ENCODE peak calls at places on chromosomes 1 and 21, in seven cellular contexts. C is IMR-90, D is neuronal stem cell, V is mesenchymal stem cell, W is mesendoderm, U is H1, H is trophoblast cell. L is an unnamed sample. For H3K4me1, the result is how much of the 10 kb centered on the place peaks cover.

GRCh38 chr21:33019885-33020557 is 5.7 kb upstream of the OLIG2 start:
- DNase-seq in C (no peak), H (no peak), D (no peak), U (peak), V (no peak), W (no peak), L (peak)

GRCh38 chr1:8604041-8604942 is 213.1 kb downstream of the RERE start:
- DNase-seq in C (no peak), U (no peak), H (no peak), D (no peak), W (no peak), V (peak), L (no peak)

GRCh38 chr21:45255381-45256020 is 32.2 kb downstream of the POFUT2 start:
- DNase-seq in V (no peak), U (peak), D (no peak), H (no peak), W (no peak), C (no peak), L (peak)

GRCh38 chr1:81729239-81729638 is 71.5 kb upstream of the ADGRL2 start:
- DNase-seq in H (no peak), C (no peak), U (no peak), V (no peak), W (no peak), D (no peak), L (no peak)

GRCh38 chr1:151710187-151710586 is 6.4 kb downstream of the CELF3 start:
- DNase-seq in W (peak), D (peak), C (peak), V (peak), U (peak), H (no peak), L (peak)

GRCh38 chr1:219582310-219582709 is 30.6 kb downstream of the ZC3H11B start:
- DNase-seq in W (no peak), H (no peak), C (peak), V (peak), U (no peak), D (no peak), L (no peak)

GRCh38 chr1:100246738-100247137 is 2.9 kb downstream of the DBT start:
- DNase-seq in H (peak), C (no peak), D (no peak), U (no peak), W (peak), V (no peak), L (no peak)

GRCh38 chr1:226708342-226708780 is 30.7 kb downstream of the ITPKB start:
- DNase-seq in W (no peak), D (no peak), C (peak), H (no peak), U (no peak), V (peak), L (no peak)

GRCh38 chr1:191641420-191642215 is 516.6 kb upstream of the RGS18 start:
- DNase-seq in W (no peak), D (no peak), V (no peak), H (no peak), C (peak), U (no peak), L (no peak)

GRCh38 chr1:30706528-30706927 is 16.9 kb downstream of the MATN1 start:
- DNase-seq in H (no peak), W (no peak), C (peak), V (peak), U (no peak), D (no peak), L (no peak)

GRCh38 chr1:39919545-39919944 is 17.8 kb upstream of the MYCL start:
- DNase-seq in V (peak), C (peak), D (peak), H (peak), U (peak), W (peak), L (peak)

GRCh38 chr1:232704694-232705680 is 75.1 kb upstream of the SIPA1L2 start:
- DNase-seq in H (peak), V (peak), W (peak), U (no peak), D (no peak), C (peak), L (no peak)

GRCh38 chr1:219466766-219467165 is 146.1 kb downstream of the ZC3H11B start:
- DNase-seq in D (no peak), W (no peak), V (no peak), U (no peak), H (no peak), C (no peak), L (no peak)

GRCh38 chr1:50209749-50210148 is 101.0 kb downstream of the ELAVL4 start:
- DNase-seq in D (no peak), V (no peak), U (no peak), W (no peak), H (no peak), C (no peak), L (no peak)

GRCh38 chr1:180358649-180359048 is 128.6 kb downstream of the LHX4 start:
- DNase-seq in C (peak), V (peak), H (no peak), D (no peak), U (no peak), W (no peak), L (no peak)

GRCh38 chr1:82090104-82090503 is 289.4 kb downstream of the ADGRL2 start:
- DNase-seq in U (no peak), H (no peak), V (peak), C (no peak), D (no peak), W (no peak), L (no peak)

GRCh38 chr1:29324771-29325351 is 88.5 kb downstream of the PTPRU start:
- DNase-seq in H (no peak), U (peak), W (peak), D (peak), V (no peak), C (no peak), L (peak)

GRCh38 chr21:25508364-25508763 is 98.9 kb downstream of the MRPL39 start:
- DNase-seq in H (no peak), D (no peak), U (no peak), C (peak), V (no peak), W (peak), L (no peak)

GRCh38 chr1:236823559-236823958 is 28.5 kb downstream of the MTR start:
- DNase-seq in U (no peak), H (no peak), D (no peak), C (no peak), W (no peak), V (no peak), L (no peak)

GRCh38 chr1:25746299-25747045 is 53.5 kb upstream of the SELENON start:
- DNase-seq in V (no peak), U (no peak), C (no peak), D (no peak), W (no peak), H (no peak), L (no peak)

GRCh38 chr1:17531682-17532487 is 7.6 kb upstream of the ARHGEF10L start:
- DNase-seq in V (no peak), W (no peak), U (no peak), H (no peak), D (no peak), C (no peak), L (no peak)

GRCh38 chr1:221444346-221444745 is 297.5 kb downstream of the DUSP10 start:
- DNase-seq in D (no peak), C (no peak), H (no peak), U (no peak), W (no peak), V (no peak), L (no peak)

GRCh38 chr1:48572632-48573258 is 100.7 kb upstream of the SPATA6 start:
- DNase-seq in W (peak), U (peak), V (peak), H (peak), D (peak), C (peak), L (peak)

GRCh38 chr1:86487131-86487804 is 18.5 kb downstream of the CLCA1 start:
- DNase-seq in W (no peak), V (peak), U (no peak), D (no peak), C (peak), H (no peak), L (no peak)

GRCh38 chr1:208031932-208032320 is 121.0 kb upstream of the CD34 start:
- DNase-seq in D (no peak), V (no peak), C (no peak), U (no peak), H (peak), W (no peak), L (no peak)

GRCh38 chr1:208030320-208031091 is 119.6 kb upstream of the CD34 start:
- DNase-seq in D (no peak), C (peak), H (no peak), W (no peak), U (no peak), V (no peak), L (no peak)

GRCh38 chr1:208031316-208031931 is 120.5 kb upstream of the CD34 start:
- DNase-seq in W (no peak), V (no peak), C (no peak), U (no peak), D (no peak), H (no peak), L (no peak)

GRCh38 chr1:208034135-208034534 is 123.2 kb upstream of the CD34 start:
- DNase-seq in H (no peak), U (no peak), V (no peak), C (no peak), W (no peak), D (no peak), L (no peak)

DNA sequence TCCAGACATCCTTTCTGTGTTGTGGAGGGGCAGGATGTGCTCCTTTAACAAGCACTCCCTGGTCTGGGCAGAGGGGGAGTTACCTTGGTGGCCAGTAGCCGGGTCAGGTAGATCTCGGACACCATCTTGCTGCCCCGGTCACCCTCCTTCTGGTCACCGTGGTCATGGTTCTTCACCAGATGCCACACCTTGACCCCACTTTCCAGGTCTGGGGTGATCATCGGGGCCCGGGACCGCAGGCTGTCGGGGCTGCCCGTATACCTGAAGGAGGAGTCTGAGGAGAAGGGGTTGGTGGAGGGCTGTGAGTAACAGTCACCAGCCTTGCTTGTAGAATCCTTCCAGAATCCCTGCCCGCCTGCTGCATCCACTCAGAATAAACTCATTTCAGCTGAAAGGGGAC is 122.3 kb upstream of the CD34 start:
- DNase-seq in D (no peak), U (no peak), H (no peak), V (no peak), W (no peak), C (no peak), L (no peak)
- H2BK5ac ChIP-seq in D (no peak), U (no peak), H (no peak), V (no peak), W (no peak), C (no peak), L (no peak)

DNA sequence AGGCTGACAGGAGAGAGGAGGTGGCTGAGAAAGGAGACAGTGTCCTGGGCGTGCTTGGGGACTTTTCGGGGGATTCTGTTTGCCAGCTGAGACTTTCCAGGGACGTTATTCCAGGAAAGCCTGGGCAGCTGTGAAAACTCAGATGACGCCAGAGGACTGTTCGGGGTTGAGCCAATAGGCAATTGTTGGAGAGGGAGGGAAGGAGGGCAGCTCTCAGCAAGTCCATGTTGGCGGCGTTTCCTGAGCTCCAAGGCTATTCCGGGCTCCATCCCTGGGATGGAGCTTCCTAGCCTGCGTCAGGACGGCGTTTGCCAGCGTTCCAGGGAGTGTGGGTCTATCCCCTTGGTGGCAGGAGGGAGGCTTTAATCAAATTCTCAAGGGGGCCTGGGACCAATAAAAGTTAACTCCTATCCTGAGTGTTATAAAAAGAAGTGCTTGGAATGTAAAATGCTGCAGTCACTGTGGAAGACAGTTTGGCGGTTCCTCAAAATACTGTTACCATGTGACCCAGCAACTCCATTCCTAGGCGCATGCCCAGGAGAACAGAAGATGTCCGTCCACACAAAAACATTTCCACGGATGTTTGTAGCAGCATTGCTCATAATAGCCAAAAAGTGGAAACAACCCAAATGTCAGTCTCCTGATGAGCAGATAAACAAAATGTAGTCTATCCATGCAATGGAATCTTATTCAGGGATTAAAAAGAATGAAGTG is 15.2 kb downstream of the SLC27A3 start:
- DNase-seq in C (peak), W (no peak), D (no peak), H (peak), U (no peak), V (peak), L (no peak)
- H2AK5ac ChIP-seq in C (peak), W (no peak), D (no peak), H (no peak), U (no peak), V (no peak), L (no peak)

DNA sequence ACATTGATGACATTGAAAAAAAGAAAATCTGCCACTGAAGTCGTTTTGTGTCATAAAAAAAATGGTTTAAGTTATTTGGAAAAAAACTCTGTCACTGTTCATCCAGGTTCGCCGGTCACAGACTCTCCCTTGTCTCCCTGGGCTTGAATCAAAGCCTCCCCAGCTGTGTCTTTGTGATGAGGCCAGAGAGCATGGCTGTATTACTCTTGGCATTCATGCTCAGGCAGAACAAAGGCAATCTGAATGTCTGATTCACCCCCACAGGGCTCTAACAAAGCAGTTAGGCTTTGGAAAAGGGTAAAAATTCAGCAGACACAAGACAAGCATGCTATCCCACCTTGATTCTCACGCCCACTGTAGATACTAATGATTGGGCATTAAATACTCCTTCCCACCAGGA is 304.3 kb upstream of the PLD5 start:
- DNase-seq in W (no peak), V (no peak), U (no peak), C (no peak), D (peak), H (no peak), L (peak)
- H3K4me1 ChIP-seq in W (under half), V (under half), U (under half), C (under half), D (under half), H (under half), L (under half)

GRCh38 chr1:21368514-21369289 is 71.2 kb upstream of the NBPF3 start:
- DNase-seq in H (peak), D (peak), U (peak), V (peak), W (peak), C (peak), L (peak)

GRCh38 chr1:21369905-21370304 is 70.0 kb upstream of the NBPF3 start:
- DNase-seq in V (no peak), U (no peak), D (no peak), C (no peak), H (no peak), W (no peak), L (no peak)

DNA sequence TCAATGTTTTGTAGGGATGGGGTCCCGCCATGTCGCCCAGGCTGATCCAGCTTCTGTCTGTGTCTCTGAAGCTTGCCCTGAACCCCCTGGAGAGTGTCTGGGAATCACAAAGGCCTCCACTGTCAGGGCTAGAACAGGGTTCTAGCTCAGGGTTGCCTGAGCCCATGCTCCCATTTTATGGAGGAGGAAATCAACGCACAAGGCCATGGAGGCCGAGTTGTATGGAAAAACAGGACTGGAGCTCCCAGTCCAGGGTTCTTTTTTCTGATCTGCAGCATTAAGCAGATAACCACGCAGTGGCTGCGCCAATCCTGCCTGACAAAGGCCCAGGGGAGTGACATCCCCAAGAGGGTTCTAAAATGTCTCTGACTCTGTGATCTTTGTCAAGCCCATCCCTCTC is 67.6 kb upstream of the NBPF3 start:
- DNase-seq in W (no peak), D (no peak), V (no peak), H (no peak), U (no peak), C (no peak), L (no peak)
- H2BK5ac ChIP-seq in W (no peak), D (no peak), V (no peak), H (no peak), U (no peak), C (no peak), L (no peak)

GRCh38 chr1:204398197-204399125 is 13.2 kb downstream of the PPP1R15B start:
- DNase-seq in D (peak), U (peak), H (peak), V (peak), C (peak), W (peak), L (peak)
- H2AK5ac ChIP-seq in D (no peak), U (no peak), H (no peak), V (no peak), C (no peak), W (no peak), L (no peak)

GRCh38 chr1:27589441-27589840 is 14.5 kb downstream of the AHDC1 start:
- DNase-seq in C (no peak), V (no peak), W (no peak), D (no peak), H (no peak), U (no peak), L (no peak)

GRCh38 chr1:27591622-27592021 is 12.3 kb downstream of the AHDC1 start:
- DNase-seq in H (no peak), U (no peak), V (no peak), D (no peak), W (no peak), C (peak), L (no peak)

GRCh38 chr1:27590917-27591508 is 12.9 kb downstream of the AHDC1 start:
- DNase-seq in H (no peak), C (no peak), V (no peak), U (no peak), W (no peak), D (no peak), L (no peak)

GRCh38 chr1:27588256-27589232 is 15.4 kb downstream of the AHDC1 start:
- DNase-seq in U (no peak), H (no peak), W (no peak), V (peak), D (no peak), C (peak), L (no peak)

DNA sequence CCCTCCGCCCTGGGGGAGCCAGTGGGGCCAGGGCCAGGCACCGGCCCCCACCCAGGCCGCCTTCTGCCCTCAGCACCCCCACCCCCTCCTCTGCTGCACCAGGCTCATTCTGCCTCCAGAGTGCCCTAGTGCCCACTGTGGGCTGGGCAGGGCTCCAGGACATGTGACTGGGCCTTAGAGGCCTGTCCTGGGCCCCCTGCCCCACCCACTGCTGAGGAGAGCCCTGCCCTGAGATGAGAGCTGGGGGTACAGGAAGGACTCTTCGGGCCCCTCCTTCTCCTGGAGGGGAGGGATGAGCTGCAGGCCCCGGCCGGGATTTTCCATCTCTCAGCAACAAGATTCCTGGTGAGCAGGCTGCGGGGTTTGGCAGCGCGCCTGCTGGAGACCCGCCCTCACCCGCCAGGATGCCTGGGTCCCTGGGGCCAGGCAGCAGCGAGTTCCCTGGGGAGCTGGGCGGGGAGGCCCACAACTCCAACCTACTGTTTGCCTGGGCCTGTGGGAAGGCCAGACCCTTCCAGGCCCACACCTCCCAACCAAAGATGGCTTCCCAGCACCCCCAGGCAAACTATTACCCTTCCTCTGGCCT is 14.0 kb downstream of the AHDC1 start:
- DNase-seq in U (no peak), D (no peak), V (peak), W (no peak), H (no peak), C (peak), L (no peak)
- H3K4me1 ChIP-seq in U (under half), D (half or more), V (half or more), W (under half), H (under half), C (under half), L (under half)

GRCh38 chr1:159207774-159208459 is 3.2 kb downstream of the ACKR1 start:
- DNase-seq in W (peak), C (no peak), H (no peak), V (no peak), D (no peak), U (no peak), L (no peak)

GRCh38 chr1:159211331-159212136 is 6.9 kb downstream of the ACKR1 start:
- DNase-seq in W (peak), C (peak), U (peak), D (peak), V (peak), H (peak), L (peak)

GRCh38 chr1:159205225-159205624 is 550 bp downstream of the ACKR1 start:
- DNase-seq in C (no peak), H (no peak), V (no peak), D (no peak), U (no peak), W (peak), L (peak)

GRCh38 chr1:159207080-159207479 is 2.4 kb downstream of the ACKR1 start:
- DNase-seq in C (no peak), W (no peak), V (no peak), U (no peak), H (no peak), D (no peak), L (no peak)

DNA sequence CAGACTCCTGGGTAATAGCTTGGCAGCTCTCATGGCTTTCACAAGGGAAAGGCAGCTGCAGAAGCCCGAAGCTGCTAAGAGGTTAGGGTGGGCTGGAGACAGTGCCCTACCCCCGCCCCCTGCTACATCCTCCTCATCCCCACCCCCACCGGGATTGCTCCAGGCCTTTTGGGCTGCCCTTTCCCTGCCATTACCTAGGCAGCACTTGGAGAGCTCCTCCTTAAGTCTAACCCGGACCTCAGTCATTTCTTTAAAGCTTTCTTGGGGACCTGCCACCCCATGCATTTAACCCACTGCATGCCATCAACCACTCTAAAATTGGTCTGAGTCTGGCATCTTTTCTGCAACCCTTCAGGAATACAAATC is 3.8 kb downstream of the ACKR1 start:
- DNase-seq in C (no peak), V (no peak), H (no peak), D (no peak), W (peak), U (no peak), L (peak)
- H2BK5ac ChIP-seq in C (no peak), V (no peak), H (no peak), D (no peak), W (no peak), U (no peak), L (no peak)

L was measured in H9.